ENCODE peak calls at places on chromosome 12, in eight cellular contexts. A, R, X, J, C, I, M and U are unnamed samples.

GRCh38 chr12:76398106-76398505 is 49.9 kb upstream of the BBS10 start:
- DNase-seq in A (no peak), R (no peak), X (no peak), J (no peak), C (peak), I (peak), M (no peak), U (no peak)

GRCh38 chr12:116135209-116135930 is 142.1 kb downstream of the MED13L start:
- DNase-seq in A (no peak), R (peak), X (no peak), J (no peak), C (peak), I (no peak), M (no peak), U (peak)

GRCh38 chr12:6868211-6869048 is 1.1 kb downstream of the TPI1 start:
- DNase-seq in A (no peak), R (peak), X (no peak), J (no peak), C (no peak), I (no peak), M (no peak), U (no peak)

GRCh38 chr12:88401153-88401552 is 179.1 kb downstream of the KITLG start:
- DNase-seq in A (no peak), R (peak), X (no peak), J (no peak), C (peak), I (peak), M (no peak), U (no peak)

GRCh38 chr12:26119391-26119981 is 5.4 kb downstream of the BHLHE41 start:
- DNase-seq in A (no peak), R (peak), X (no peak), J (no peak), C (peak), I (peak), M (peak), U (no peak)

GRCh38 chr12:26277511-26278246 is 82.3 kb downstream of the SSPN start:
- DNase-seq in A (no peak), R (no peak), X (no peak), J (no peak), C (peak), I (peak), M (no peak), U (no peak)

GRCh38 chr12:8036366-8036765 is 3.9 kb downstream of the FOXJ2 start:
- DNase-seq in A (no peak), R (no peak), X (no peak), J (no peak), C (peak), I (no peak), M (no peak), U (no peak)

GRCh38 chr12:110821917-110822316 is 24.9 kb upstream of the CCDC63 start:
- DNase-seq in A (no peak), R (no peak), X (no peak), J (no peak), C (no peak), I (no peak), M (no peak), U (no peak)

GRCh38 chr12:5780536-5780935 is 164.5 kb downstream of the ANO2 start:
- DNase-seq in A (no peak), R (no peak), X (no peak), J (no peak), C (no peak), I (no peak), M (no peak), U (no peak)

GRCh38 chr12:107684990-107685359 is 624 bp upstream of the PWP1 start:
- DNase-seq in A (no peak), R (peak), X (no peak), J (no peak), C (peak), I (no peak), M (peak), U (no peak)

GRCh38 chr12:88418856-88419497 is 161.3 kb downstream of the KITLG start:
- DNase-seq in A (no peak), R (peak), X (no peak), J (no peak), C (peak), I (no peak), M (no peak), U (peak)

GRCh38 chr12:113747048-113747447 is 219.1 kb downstream of the RBM19 start:
- DNase-seq in A (no peak), R (peak), X (no peak), J (no peak), C (peak), I (no peak), M (no peak), U (no peak)

GRCh38 chr12:55965941-55966407 is at the start of gene PMEL:
- DNase-seq in A (no peak), R (peak), X (no peak), J (no peak), C (no peak), I (no peak), M (peak), U (no peak)

GRCh38 chr12:102568151-102568815 is 87.9 kb upstream of the IGF1 start:
- DNase-seq in A (no peak), R (no peak), X (no peak), J (no peak), C (peak), I (no peak), M (no peak), U (no peak)

GRCh38 chr12:10186299-10186698 is 7.5 kb downstream of the TMEM52B start:
- DNase-seq in A (no peak), R (no peak), X (peak), J (peak), C (no peak), I (no peak), M (no peak), U (no peak)

GRCh38 chr12:113347892-113348291 is 10.5 kb upstream of the PLBD2 start:
- DNase-seq in A (no peak), R (no peak), X (no peak), J (no peak), C (no peak), I (no peak), M (no peak), U (no peak)

GRCh38 chr12:3281588-3282150 is 204.5 kb downstream of the TSPAN9 start:
- DNase-seq in A (no peak), R (no peak), X (no peak), J (no peak), C (no peak), I (no peak), M (no peak), U (no peak)

GRCh38 chr12:124681779-124682391 is 114.5 kb upstream of the NCOR2 start:
- DNase-seq in A (no peak), R (no peak), X (peak), J (peak), C (peak), I (no peak), M (no peak), U (peak)

GRCh38 chr12:26810330-26810729 is 22.7 kb downstream of the ITPR2 start:
- DNase-seq in A (no peak), R (peak), X (peak), J (peak), C (peak), I (peak), M (peak), U (peak)

GRCh38 chr12:113271853-113272561 is 50.7 kb downstream of the TPCN1 start:
- DNase-seq in A (no peak), R (peak), X (peak), J (peak), C (peak), I (no peak), M (peak), U (peak)

GRCh38 chr12:46959484-46959883 is 119.9 kb upstream of the PCED1B start:
- DNase-seq in A (no peak), R (peak), X (no peak), J (no peak), C (peak), I (no peak), M (no peak), U (peak)

GRCh38 chr12:29944269-29945000 is 160.7 kb upstream of the TMTC1 start:
- DNase-seq in A (no peak), R (no peak), X (no peak), J (no peak), C (no peak), I (no peak), M (no peak), U (no peak)

GRCh38 chr12:43965899-43966298 is 130.0 kb downstream of the TMEM117 start:
- DNase-seq in A (no peak), R (no peak), X (no peak), J (no peak), C (no peak), I (no peak), M (no peak), U (no peak)

GRCh38 chr12:110168732-110169455 is 44.7 kb downstream of the IFT81 start:
- DNase-seq in A (no peak), R (no peak), X (no peak), J (no peak), C (no peak), I (no peak), M (no peak), U (no peak)

GRCh38 chr12:58966939-58967338 is 46.6 kb upstream of the LRIG3 start:
- DNase-seq in A (no peak), R (peak), X (no peak), J (no peak), C (peak), I (no peak), M (no peak), U (no peak)

GRCh38 chr12:28313631-28314030 is 123.4 kb downstream of the CCDC91 start:
- DNase-seq in A (no peak), R (peak), X (no peak), J (no peak), C (peak), I (peak), M (no peak), U (peak)

GRCh38 chr12:7995266-7995963 is 37.1 kb upstream of the FOXJ2 start:
- DNase-seq in A (peak), R (peak), X (peak), J (peak), C (peak), I (peak), M (peak), U (peak)

GRCh38 chr12:9039397-9039977 is 50.1 kb downstream of the KLRG1 start:
- DNase-seq in A (no peak), R (peak), X (no peak), J (no peak), C (peak), I (peak), M (peak), U (no peak)

DNA sequence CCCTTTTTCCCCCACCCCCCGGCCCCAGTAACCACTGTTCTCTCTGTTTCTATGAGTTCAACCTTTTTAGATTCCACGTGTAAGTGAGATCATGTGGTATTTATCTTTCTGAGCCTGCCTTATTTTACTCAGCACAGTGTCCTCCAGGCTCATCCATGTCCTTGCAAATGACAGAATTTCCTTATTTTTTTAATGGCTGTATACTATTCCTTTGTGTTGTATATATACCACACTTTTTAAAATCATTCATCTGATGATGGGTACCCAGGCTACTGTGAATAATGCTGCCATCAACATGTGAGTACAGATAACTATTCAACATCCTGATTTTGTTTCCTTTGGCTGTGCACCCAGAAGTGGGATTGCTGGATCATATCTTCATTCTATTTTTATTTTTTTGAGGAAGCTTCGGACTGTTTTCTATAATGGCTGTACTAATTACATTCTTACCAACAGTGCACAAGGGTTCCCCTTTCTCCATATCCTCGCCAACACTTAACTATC is 54.7 kb downstream of the DDX51 start:
- DNase-seq in A (no peak), R (peak), X (no peak), J (no peak), C (no peak), I (no peak), M (no peak), U (no peak)
- H3K4me3 ChIP-seq in A (no peak), R (no peak), X (no peak), J (no peak), C (no peak), I (no peak), M (no peak), U (no peak)

GRCh38 chr12:19382111-19382526 is 57.2 kb upstream of the AEBP2 start:
- DNase-seq in A (peak), R (peak), X (peak), J (no peak), C (peak), I (peak), M (peak), U (peak)
- H3K4me3 ChIP-seq in A (no peak), R (no peak), X (no peak), J (no peak), C (no peak), I (no peak), M (no peak), U (no peak)

GRCh38 chr12:120225200-120225558 is 24.3 kb upstream of the RPLP0 start:
- DNase-seq in A (no peak), R (no peak), X (no peak), J (no peak), C (no peak), I (no peak), M (no peak), U (no peak)
- H3K4me3 ChIP-seq in A (peak), R (no peak), X (no peak), J (no peak), C (no peak), I (no peak), M (no peak), U (no peak)

GRCh38 chr12:48973084-48973483 is 1.5 kb upstream of the WNT10B start:
- DNase-seq in A (no peak), R (no peak), X (no peak), J (no peak), C (no peak), I (no peak), M (no peak), U (no peak)
- H3K4me3 ChIP-seq in A (no peak), R (no peak), X (no peak), J (no peak), C (no peak), I (no peak), M (no peak), U (no peak)

DNA sequence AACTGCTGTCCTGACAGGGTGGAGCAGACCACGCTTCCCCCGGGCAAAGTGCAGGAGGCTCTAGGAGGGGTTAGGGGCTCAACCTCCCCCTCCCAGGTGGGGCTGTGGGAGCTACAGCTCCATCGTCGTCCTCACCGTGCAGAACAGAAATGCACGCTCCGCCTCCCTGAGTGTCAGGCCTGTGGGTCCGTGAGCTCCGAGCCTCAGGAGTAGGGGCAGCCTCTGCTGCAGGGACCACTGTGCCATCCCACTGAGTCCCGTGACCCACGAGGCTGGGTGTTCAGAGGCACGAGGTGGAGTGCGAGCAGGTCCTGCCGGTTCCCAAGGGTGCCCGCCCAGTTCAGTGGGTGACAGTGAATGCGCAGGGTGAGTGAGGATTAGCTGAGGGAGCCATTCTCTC is 48.6 kb downstream of the CACNA1C start:
- DNase-seq in A (no peak), R (no peak), X (no peak), J (peak), C (no peak), I (no peak), M (no peak), U (no peak)
- H3K4me3 ChIP-seq in A (no peak), R (no peak), X (no peak), J (no peak), C (no peak), I (no peak), M (no peak), U (no peak)

GRCh38 chr12:98736352-98737326 is 91.5 kb downstream of the APAF1 start:
- DNase-seq in A (no peak), R (peak), X (no peak), J (no peak), C (no peak), I (no peak), M (no peak), U (no peak)
- H3K4me3 ChIP-seq in A (no peak), R (no peak), X (no peak), J (no peak), C (no peak), I (no peak), M (no peak), U (no peak)

GRCh38 chr12:1348606-1349005 is 245.8 kb downstream of the FBXL14 start:
- DNase-seq in A (no peak), R (no peak), X (no peak), J (no peak), C (peak), I (no peak), M (no peak), U (no peak)
- H3K4me3 ChIP-seq in A (no peak), R (no peak), X (no peak), J (no peak), C (no peak), I (no peak), M (no peak), U (no peak)

DNA sequence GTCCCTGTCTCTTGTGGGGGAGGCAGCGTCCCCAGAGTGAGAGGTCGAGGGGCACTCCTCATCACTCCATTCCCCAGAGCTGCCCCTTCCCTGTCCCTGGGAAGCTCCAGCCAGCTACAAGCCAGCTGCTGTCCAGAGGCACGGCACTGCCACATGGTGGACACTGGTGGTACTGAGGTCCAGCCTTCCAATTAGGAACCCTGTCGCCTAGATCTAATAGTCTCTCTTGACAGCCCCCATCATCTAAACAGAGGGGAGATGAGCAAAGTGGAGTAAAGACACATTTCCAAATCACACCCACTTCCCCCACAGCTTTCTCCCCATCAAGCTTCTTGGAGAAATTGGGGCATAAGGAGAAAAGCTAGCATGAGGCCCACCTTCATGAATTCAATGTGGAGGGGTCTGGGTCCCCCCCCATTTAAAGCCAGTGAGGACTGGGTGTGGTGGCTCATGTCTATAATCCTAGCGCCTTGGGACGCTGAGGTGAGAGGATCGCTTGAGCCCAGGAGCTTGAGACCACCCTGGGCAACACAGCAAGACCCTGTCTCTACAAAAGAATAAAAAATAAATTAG is 2.1 kb upstream of the INHBE start:
- DNase-seq in A (no peak), R (peak), X (peak), J (peak), C (peak), I (no peak), M (peak), U (peak)
- H3K4me3 ChIP-seq in A (no peak), R (no peak), X (no peak), J (no peak), C (no peak), I (no peak), M (no peak), U (no peak)

DNA sequence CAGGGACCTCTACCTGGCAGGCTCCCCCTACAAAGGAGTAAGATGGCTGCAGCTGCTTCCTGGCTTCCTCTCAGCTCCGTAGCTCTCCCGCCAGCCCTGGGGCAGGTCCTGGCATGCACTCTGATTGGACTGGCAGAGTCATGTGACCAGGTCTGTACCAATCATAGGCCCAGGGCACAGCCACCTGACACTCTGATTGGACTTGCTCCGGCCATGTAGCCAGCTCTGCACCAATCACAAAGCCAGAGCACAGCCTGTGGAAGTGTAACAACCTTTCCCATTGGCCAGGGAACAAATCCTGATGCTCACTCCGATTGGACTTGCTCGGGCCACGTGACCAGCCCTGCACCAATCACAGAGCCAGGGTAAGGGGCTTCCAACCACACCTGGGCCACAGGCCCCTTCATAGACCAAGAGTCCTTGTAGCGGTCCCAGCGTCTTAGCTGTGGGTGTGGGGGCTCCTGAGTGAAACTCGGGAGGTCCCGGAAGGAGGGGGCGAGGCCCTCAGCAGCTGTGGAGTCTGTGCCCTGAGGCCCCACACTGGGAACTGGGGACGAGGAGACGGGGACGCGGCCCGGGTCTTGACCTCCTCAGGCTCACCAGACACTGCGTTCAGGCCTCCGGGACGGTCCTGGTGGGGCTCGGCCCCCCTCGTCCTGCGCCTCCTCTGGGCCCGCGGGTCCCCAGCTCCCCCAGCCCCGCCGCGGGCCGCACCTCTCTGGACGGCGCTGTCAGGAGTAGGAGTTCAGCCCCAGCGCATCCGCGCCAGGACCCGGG is 210.6 kb downstream of the ADGRD1 start:
- DNase-seq in A (no peak), R (no peak), X (no peak), J (peak), C (no peak), I (no peak), M (no peak), U (no peak)
- H3K4me3 ChIP-seq in A (no peak), R (no peak), X (no peak), J (no peak), C (no peak), I (no peak), M (no peak), U (no peak)